ENCODE peak calls at places on chromosome 19, in six cellular contexts. B is HCT116, A is suprapubic skin, L is heart left ventricle, R is right lobe of liver, S is testis. W is an unnamed sample.

GRCh38 chr19:13089139-13089856 is 13.4 kb downstream of the LYL1 start:
- DNase-seq in B (no peak), A (no peak), L (no peak), R (no peak), S (no peak), W (no peak)

GRCh38 chr19:11380653-11381534 is 3.2 kb downstream of the EPOR start:
- DNase-seq in B (peak; percentile 97), A (peak; percentile 97), L (peak; percentile 95), R (peak; percentile 92), S (peak; percentile 97), W (peak; percentile 98)

GRCh38 chr19:17264641-17264979 is at the start of gene USHBP1:
- DNase-seq in B (no peak), A (no peak), L (peak; percentile 73), R (peak; percentile 61), S (no peak), W (no peak)

GRCh38 chr19:41887711-41888382 is 4.9 kb downstream of the ARHGEF1 start:
- DNase-seq in B (peak; percentile 93), A (no peak), L (no peak), R (peak; percentile 64), S (no peak), W (peak; percentile 93)

GRCh38 chr19:15292847-15293582 is 39.3 kb downstream of the BRD4 start:
- DNase-seq in B (no peak), A (no peak), L (peak; percentile 39), R (no peak), S (no peak), W (peak; percentile 39)

GRCh38 chr19:3178973-3179738 is 587 bp downstream of the S1PR4 start:
- DNase-seq in B (no peak), A (no peak), L (peak; percentile 28), R (peak; percentile 58), S (no peak), W (no peak)

GRCh38 chr19:23183251-23183650 is 66.4 kb downstream of the ZNF730 start:
- DNase-seq in B (no peak), A (no peak), L (no peak), R (no peak), S (no peak), W (no peak)

GRCh38 chr19:14053500-14053899 is 8.4 kb downstream of the PALM3 start:
- DNase-seq in B (no peak), A (no peak), L (no peak), R (no peak), S (no peak), W (no peak)

GRCh38 chr19:16371540-16371986 is 46.9 kb downstream of the KLF2 start:
- DNase-seq in B (no peak), A (no peak), L (peak; percentile 65), R (peak; percentile 76), S (peak; percentile 56), W (peak; percentile 98)

GRCh38 chr19:19416280-19416679 is 10.8 kb downstream of the GATAD2A start:
- DNase-seq in B (no peak), A (no peak), L (no peak), R (no peak), S (no peak), W (no peak)

GRCh38 chr19:13033819-13034611 is 38.7 kb downstream of the NFIX start:
- DNase-seq in B (peak; percentile 39), A (no peak), L (peak; percentile 91), R (peak; percentile 89), S (peak; percentile 73), W (no peak)

GRCh38 chr19:10866495-10866894 is 4.9 kb upstream of the CARM1 start:
- DNase-seq in B (no peak), A (no peak), L (no peak), R (no peak), S (no peak), W (no peak)

GRCh38 chr19:55223291-55224037 is 5.1 kb downstream of the TMEM86B start:
- DNase-seq in B (no peak), A (no peak), L (no peak), R (no peak), S (no peak), W (no peak)

GRCh38 chr19:56822755-56823154 is 17.8 kb downstream of the PEG3 start:
- DNase-seq in B (no peak), A (no peak), L (no peak), R (no peak), S (no peak), W (no peak)

GRCh38 chr19:5968431-5969373 is 9.2 kb downstream of the RANBP3 start:
- DNase-seq in B (no peak), A (no peak), L (no peak), R (no peak), S (no peak), W (peak; percentile 67)

GRCh38 chr19:3722443-3723109 is 14.4 kb downstream of the TJP3 start:
- DNase-seq in B (no peak), A (no peak), L (no peak), R (no peak), S (no peak), W (no peak)

GRCh38 chr19:31701146-31701545 is 351.9 kb upstream of the TSHZ3 start:
- DNase-seq in B (no peak), A (peak; percentile 61), L (no peak), R (no peak), S (no peak), W (no peak)

GRCh38 chr19:576768-577438 is 4.5 kb downstream of the BSG start:
- DNase-seq in B (no peak), A (no peak), L (no peak), R (peak; percentile 47), S (no peak), W (no peak)
- H3K4me1 ChIP-seq in B (peaks cover 2% of the 10 kb centered on the region), A (peaks cover 53% of the 10 kb centered on the region), L (peaks cover 3% of the 10 kb centered on the region), R (peaks cover 33% of the 10 kb centered on the region), S (peaks cover 43% of the 10 kb centered on the region), W (peaks cover 30% of the 10 kb centered on the region)

GRCh38 chr19:39532233-39533002 is at the start of gene EID2B:
- DNase-seq in B (peak; percentile 88), A (peak; percentile 96), L (peak; percentile 97), R (peak; percentile 96), S (peak; percentile 96), W (peak; percentile 99)
- TF ChIP-seq POLR2A in B (peak; percentile 93), A (no peak), L (no peak), R (peak; percentile 40), S (peak; percentile 91), W (no peak)

GRCh38 chr19:47109541-47110375 is 3.8 kb downstream of the ZC3H4 start:
- DNase-seq in B (no peak), A (no peak), L (no peak), R (no peak), S (no peak), W (peak; percentile 78)
- H3K4me1 ChIP-seq in B (peaks cover 15% of the 10 kb centered on the region), A (peaks cover 58% of the 10 kb centered on the region), L (peaks cover 15% of the 10 kb centered on the region), R (peaks cover 49% of the 10 kb centered on the region), S (peaks cover 22% of the 10 kb centered on the region), W (peaks cover 47% of the 10 kb centered on the region)

DNA sequence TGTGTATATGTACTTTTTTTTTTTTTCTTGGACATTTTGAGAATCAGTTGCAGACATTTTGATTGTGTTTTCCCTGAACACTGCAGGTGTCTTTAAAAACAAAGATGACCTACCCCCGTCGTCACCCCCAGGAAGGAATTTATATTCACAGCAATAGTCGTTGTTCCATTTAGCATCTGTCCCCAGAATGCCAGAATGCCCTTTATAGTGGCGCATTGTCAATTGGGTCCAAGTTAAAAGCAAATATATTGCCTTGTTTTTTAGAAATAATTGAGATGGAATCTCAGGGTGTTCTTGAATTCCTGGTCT is 1.8 kb upstream of the RNF225 start:
- DNase-seq in B (no peak), A (no peak), L (no peak), R (no peak), S (no peak), W (no peak)
- TF ChIP-seq POLR2A in B (no peak), A (no peak), L (no peak), R (no peak), S (no peak), W (no peak)

GRCh38 chr19:44740351-44740824 is 8.1 kb upstream of the BCL3 start:
- DNase-seq in B (peak; percentile 21), A (no peak), L (no peak), R (no peak), S (no peak), W (no peak)
- H3K4me1 ChIP-seq in B (peaks cover 81% of the 10 kb centered on the region), A (peaks cover 80% of the 10 kb centered on the region), L (peaks cover 7% of the 10 kb centered on the region), R (peaks cover 88% of the 10 kb centered on the region), S (peaks cover 46% of the 10 kb centered on the region), W (peaks cover 44% of the 10 kb centered on the region)